ENCODE peak calls at places on chromosomes 1 and 21, in four cellular contexts. D is CD8-positive, alpha-beta T cell; N is uterus; A is tibial artery. B is an unnamed sample.

GRCh38 chr1:32205401-32206370 is at the start of gene IQCC:
- DNase-seq in D (peak; percentile 80), N (peak; percentile 85), A (peak; percentile 91), B (peak; percentile 73)

GRCh38 chr1:118973536-118974160 is 14.5 kb downstream of the TBX15 start:
- DNase-seq in D (no peak), N (no peak), A (peak; percentile 82), B (no peak)

GRCh38 chr1:115428676-115429075 is 90.6 kb upstream of the NGF start:
- DNase-seq in D (no peak), N (no peak), A (no peak), B (no peak)

GRCh38 chr1:211333906-211334305 is 7.3 kb downstream of the TRAF5 start:
- DNase-seq in D (no peak), N (no peak), A (no peak), B (no peak)

GRCh38 chr1:243415663-243416365 is 160.0 kb downstream of the SDCCAG8 start:
- DNase-seq in D (no peak), N (no peak), A (no peak), B (no peak)

GRCh38 chr1:206508956-206509355 is 1.6 kb downstream of the RASSF5 start:
- DNase-seq in D (no peak), N (no peak), A (peak; percentile 74), B (no peak)

GRCh38 chr1:110643886-110644285 is 30.9 kb downstream of the KCNA3 start:
- DNase-seq in D (no peak), N (no peak), A (no peak), B (no peak)

GRCh38 chr1:245863566-245864184 is 643.4 kb downstream of the SMYD3 start:
- DNase-seq in D (no peak), N (no peak), A (no peak), B (no peak)

GRCh38 chr1:55481634-55482033 is 266.5 kb upstream of the USP24 start:
- DNase-seq in D (no peak), N (no peak), A (no peak), B (no peak)

GRCh38 chr1:189708674-189709073 is 769.0 kb downstream of the BRINP3 start:
- DNase-seq in D (no peak), N (no peak), A (no peak), B (no peak)

GRCh38 chr1:40774266-40774998 is 9.2 kb upstream of the KCNQ4 start:
- DNase-seq in D (peak; percentile 56), N (peak; percentile 64), A (peak; percentile 66), B (peak; percentile 32)

GRCh38 chr1:201282931-201283829 is at the start of gene PKP1:
- DNase-seq in D (no peak), N (no peak), A (no peak), B (no peak)

GRCh38 chr1:55584521-55585401 is 369.6 kb upstream of the USP24 start:
- DNase-seq in D (no peak), N (no peak), A (no peak), B (no peak)

GRCh38 chr1:4655674-4656532 is 1.5 kb downstream of the AJAP1 start:
- DNase-seq in D (no peak), N (peak; percentile 22), A (no peak), B (no peak)

GRCh38 chr1:221543529-221544120 is 198.3 kb downstream of the DUSP10 start:
- DNase-seq in D (no peak), N (no peak), A (no peak), B (no peak)

GRCh38 chr1:119160435-119160834 is 20.0 kb upstream of the WARS2 start:
- DNase-seq in D (no peak), N (no peak), A (no peak), B (no peak)

GRCh38 chr1:63917571-63918394 is 144.0 kb downstream of the ROR1 start:
- DNase-seq in D (no peak), N (no peak), A (no peak), B (no peak)

GRCh38 chr1:4172659-4173599 is 272.9 kb upstream of the C1orf174 start:
- DNase-seq in D (no peak), N (no peak), A (peak; percentile 35), B (no peak)

GRCh38 chr1:212179394-212180076 is 105.7 kb upstream of the PPP2R5A start:
- DNase-seq in D (no peak), N (no peak), A (no peak), B (no peak)

GRCh38 chr1:234435620-234436019 is 43.4 kb downstream of the TARBP1 start:
- DNase-seq in D (no peak), N (no peak), A (no peak), B (no peak)

GRCh38 chr1:26959722-26960624 is at the start of gene KDF1:
- DNase-seq in D (peak; percentile 37), N (no peak), A (no peak), B (peak; percentile 21)

GRCh38 chr1:32702599-32703478 is at the start of gene SYNC:
- DNase-seq in D (no peak), N (peak; percentile 56), A (peak; percentile 89), B (no peak)

GRCh38 chr1:16232316-16232710 is 4.7 kb downstream of the CPLANE2 start:
- DNase-seq in D (no peak), N (no peak), A (no peak), B (no peak)
- H3K27ac ChIP-seq in D (no peak overlapping the region), N (no peak overlapping the region), A (no peak overlapping the region), B (no peak overlapping the region)

GRCh38 chr1:228100822-228101613 is 2.1 kb downstream of the C1orf35 start:
- DNase-seq in D (no peak), N (no peak), A (no peak), B (no peak)
- H3K4me3 ChIP-seq in D (no peak overlapping the region), N (no peak overlapping the region), A (no peak overlapping the region), B (peak overlapping the region; percentile 95)

GRCh38 chr21:45849651-45850050 is 131.9 kb upstream of the COL6A1 start:
- DNase-seq in D (no peak), N (no peak), A (no peak), B (no peak)
- H3K27me3 ChIP-seq in D (no peaks in the 10 kb centered on the region), N (no peaks in the 10 kb centered on the region), A (no peaks in the 10 kb centered on the region), B (no peaks in the 10 kb centered on the region)

GRCh38 chr1:2643414-2644077 is 10.7 kb upstream of the MMEL1 start:
- DNase-seq in D (no peak), N (peak; percentile 29), A (peak; percentile 53), B (no peak)
- H3K27ac ChIP-seq in D (peak overlapping the region; percentile 91), N (no peak overlapping the region), A (no peak overlapping the region), B (peak overlapping the region; percentile 99)

GRCh38 chr1:37792943-37793686 is 532 bp upstream of the MANEAL start:
- DNase-seq in D (no peak), N (no peak), A (no peak), B (no peak)

GRCh38 chr1:37794372-37795339 is 1.0 kb downstream of the MANEAL start:
- DNase-seq in D (no peak), N (no peak), A (no peak), B (no peak)

GRCh38 chr1:37793773-37794371 is at the start of gene MANEAL:
- DNase-seq in D (no peak), N (no peak), A (peak; percentile 68), B (no peak)

GRCh38 chr1:37797750-37798345 is 4.2 kb downstream of the MANEAL start:
- DNase-seq in D (no peak), N (no peak), A (no peak), B (no peak)

GRCh38 chr1:37795340-37796110 is 1.9 kb downstream of the MANEAL start:
- DNase-seq in D (no peak), N (no peak), A (no peak), B (no peak)
- H3K4me3 ChIP-seq in D (no peak overlapping the region), N (no peak overlapping the region), A (no peak overlapping the region), B (no peak overlapping the region)

GRCh38 chr1:3070654-3071506 is 1.9 kb downstream of the PRDM16 start:
- DNase-seq in D (no peak), N (no peak), A (peak; percentile 71), B (no peak)

GRCh38 chr1:3068400-3069361 is at the start of gene PRDM16:
- DNase-seq in D (no peak), N (peak; percentile 22), A (peak; percentile 84), B (no peak)

GRCh38 chr1:3071507-3072177 is 2.6 kb downstream of the PRDM16 start:
- DNase-seq in D (no peak), N (no peak), A (no peak), B (no peak)

GRCh38 chr1:3069491-3070303 is 694 bp downstream of the PRDM16 start:
- DNase-seq in D (no peak), N (no peak), A (peak; percentile 84), B (no peak)

GRCh38 chr1:3070304-3070653 is 1.3 kb downstream of the PRDM16 start:
- DNase-seq in D (no peak), N (no peak), A (no peak), B (no peak)
- H3K27me3 ChIP-seq in D (peaks cover 10% of the 10 kb centered on the region), N (peaks cover 48% of the 10 kb centered on the region), A (no peaks in the 10 kb centered on the region), B (peaks cover 40% of the 10 kb centered on the region)

DNA sequence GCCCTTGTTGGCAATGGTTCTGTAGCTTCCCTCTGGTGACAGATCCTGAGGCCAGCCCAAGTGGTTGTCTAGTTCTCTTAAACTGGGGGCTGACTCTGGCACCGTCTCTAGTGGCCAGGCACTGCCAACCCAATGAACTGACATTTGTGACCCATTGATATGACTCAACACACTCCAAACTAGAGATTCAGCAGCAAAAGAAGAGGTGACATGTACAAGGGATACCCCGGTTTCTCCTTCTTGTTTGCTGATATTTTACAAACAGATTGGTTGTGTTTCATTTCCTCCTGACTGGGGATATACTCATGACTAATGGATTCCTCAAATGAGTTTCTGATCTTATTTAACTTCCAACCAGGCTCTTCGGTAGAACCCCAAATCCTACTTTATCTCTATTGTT is 65.9 kb upstream of the DNAJC6 start:
- DNase-seq in D (no peak), N (no peak), A (no peak), B (no peak)
- H3K27ac ChIP-seq in D (no peak overlapping the region), N (no peak overlapping the region), A (no peak overlapping the region), B (no peak overlapping the region)

GRCh38 chr1:151007853-151008243 is 401 bp upstream of the PRUNE1 start:
- DNase-seq in D (no peak), N (no peak), A (no peak), B (no peak)
- H3K4me3 ChIP-seq in D (peak overlapping the region; percentile 78), N (peak overlapping the region; percentile 84), A (peak overlapping the region; percentile 70), B (peak overlapping the region; percentile 67)

GRCh38 chr1:971751-972506 is 5.6 kb downstream of the PLEKHN1 start:
- DNase-seq in D (no peak), N (no peak), A (no peak), B (no peak)
- H3K27me3 ChIP-seq in D (peaks cover 14% of the 10 kb centered on the region), N (peaks cover 19% of the 10 kb centered on the region), A (no peaks in the 10 kb centered on the region), B (no peaks in the 10 kb centered on the region)

GRCh38 chr1:158116768-158117167 is 63.9 kb upstream of the CD1D start:
- DNase-seq in D (no peak), N (no peak), A (no peak), B (no peak)

GRCh38 chr1:158112994-158113758 is 67.5 kb upstream of the CD1D start:
- DNase-seq in D (peak; percentile 14), N (no peak), A (no peak), B (no peak)

GRCh38 chr1:158116311-158116710 is 64.4 kb upstream of the CD1D start:
- DNase-seq in D (no peak), N (no peak), A (no peak), B (no peak)

GRCh38 chr1:158115126-158115525 is 65.6 kb upstream of the CD1D start:
- DNase-seq in D (no peak), N (no peak), A (no peak), B (no peak)

GRCh38 chr1:158113759-158114127 is 67.0 kb upstream of the CD1D start:
- DNase-seq in D (no peak), N (no peak), A (no peak), B (no peak)
- H3K27ac ChIP-seq in D (no peak overlapping the region), N (no peak overlapping the region), A (no peak overlapping the region), B (no peak overlapping the region)